ENCODE peak calls at places on chromosomes 7 and 10, in five cellular contexts. Y, E, U, Q and M are unnamed samples.

GRCh38 chr7:155205368-155206285 is 92.1 kb upstream of the INSIG1 start:
- DNase-seq in Y (peak; percentile 93), E (peak; percentile 98), U (peak; percentile 89), Q (peak; percentile 82), M (peak; percentile 97)

GRCh38 chr7:30688718-30689221 is 6.5 kb upstream of the CRHR2 start:
- DNase-seq in Y (no peak), E (no peak), U (no peak), Q (peak; percentile 14), M (no peak)

GRCh38 chr10:29949411-29950011 is 109.9 kb downstream of the JCAD start:
- DNase-seq in Y (no peak), E (no peak), U (no peak), Q (no peak), M (no peak)

GRCh38 chr7:26457702-26458327 is 166.2 kb downstream of the SNX10 start:
- DNase-seq in Y (no peak), E (no peak), U (no peak), Q (no peak), M (no peak)

GRCh38 chr7:135217645-135218509 is 6.6 kb upstream of the WDR91 start:
- DNase-seq in Y (no peak), E (no peak), U (no peak), Q (no peak), M (no peak)

GRCh38 chr10:127458171-127458810 is 90.8 kb upstream of the NPS start:
- DNase-seq in Y (no peak), E (no peak), U (no peak), Q (no peak), M (no peak)

GRCh38 chr10:93030409-93030808 is 30.2 kb upstream of the CYP26C1 start:
- DNase-seq in Y (no peak), E (no peak), U (no peak), Q (no peak), M (no peak)

GRCh38 chr10:101030492-101031127 is 319 bp downstream of the PDZD7 start:
- DNase-seq in Y (no peak), E (no peak), U (no peak), Q (no peak), M (no peak)

GRCh38 chr10:126109893-126110292 is 213.5 kb downstream of the FANK1 start:
- DNase-seq in Y (no peak), E (no peak), U (no peak), Q (no peak), M (no peak)

GRCh38 chr7:46996972-46997371 is 584.9 kb downstream of the TNS3 start:
- DNase-seq in Y (peak; percentile 44), E (no peak), U (no peak), Q (no peak), M (no peak)

GRCh38 chr7:6510476-6511133 is 40.7 kb downstream of the GRID2IP start:
- DNase-seq in Y (no peak), E (no peak), U (no peak), Q (no peak), M (no peak)

GRCh38 chr10:124906551-124907001 is 35.3 kb upstream of the ZRANB1 start:
- DNase-seq in Y (no peak), E (no peak), U (peak; percentile 31), Q (no peak), M (no peak)

GRCh38 chr7:105222953-105223352 is 165.8 kb downstream of the SRPK2 start:
- DNase-seq in Y (no peak), E (no peak), U (no peak), Q (no peak), M (no peak)

GRCh38 chr7:4683884-4684565 is 1.9 kb downstream of the FOXK1 start:
- DNase-seq in Y (peak; percentile 82), E (peak; percentile 60), U (peak; percentile 58), Q (peak; percentile 63), M (peak; percentile 57)

GRCh38 chr10:6250745-6251144 is 48.0 kb downstream of the PFKFB3 start:
- DNase-seq in Y (no peak), E (no peak), U (no peak), Q (no peak), M (no peak)

GRCh38 chr10:42930516-42931205 is 146.2 kb upstream of the RET start:
- DNase-seq in Y (peak; percentile 23), E (no peak), U (no peak), Q (no peak), M (no peak)

GRCh38 chr7:64881461-64882287 is 21.4 kb upstream of the ZNF273 start:
- DNase-seq in Y (peak; percentile 39), E (no peak), U (no peak), Q (no peak), M (no peak)

GRCh38 chr10:16592327-16592854 is 70.7 kb upstream of the C1QL3 start:
- DNase-seq in Y (no peak), E (no peak), U (no peak), Q (no peak), M (no peak)

GRCh38 chr7:64872809-64873500 is 30.1 kb upstream of the ZNF273 start:
- DNase-seq in Y (no peak), E (no peak), U (no peak), Q (no peak), M (no peak)

GRCh38 chr7:29360633-29361625 is 166.4 kb downstream of the CHN2 start:
- DNase-seq in Y (no peak), E (no peak), U (no peak), Q (no peak), M (no peak)

GRCh38 chr7:77549103-77549870 is 12.2 kb downstream of the PTPN12 start:
- DNase-seq in Y (no peak), E (no peak), U (no peak), Q (no peak), M (no peak)

GRCh38 chr10:16742165-16742960 is 74.9 kb downstream of the RSU1 start:
- DNase-seq in Y (no peak), E (no peak), U (no peak), Q (no peak), M (no peak)

GRCh38 chr10:64635906-64636305 is 1114.7 kb downstream of the REEP3 start:
- DNase-seq in Y (no peak), E (no peak), U (no peak), Q (no peak), M (no peak)

GRCh38 chr10:75260990-75261389 is 25.2 kb upstream of the COMTD1 start:
- DNase-seq in Y (no peak), E (no peak), U (no peak), Q (no peak), M (no peak)

GRCh38 chr7:120185940-120186682 is 86.9 kb upstream of the KCND2 start:
- DNase-seq in Y (no peak), E (no peak), U (no peak), Q (no peak), M (no peak)

GRCh38 chr10:36779238-36779846 is 346.1 kb upstream of the ANKRD30A start:
- DNase-seq in Y (no peak), E (no peak), U (no peak), Q (peak; percentile 11), M (peak; percentile 68)

GRCh38 chr10:29896053-29896452 is 163.3 kb downstream of the JCAD start:
- DNase-seq in Y (no peak), E (no peak), U (no peak), Q (no peak), M (no peak)

GRCh38 chr10:114271779-114272167 is 32.7 kb downstream of the VWA2 start:
- DNase-seq in Y (no peak), E (no peak), U (peak; percentile 44), Q (no peak), M (no peak)
- H3K27ac ChIP-seq in Y (no peak overlapping the region), E (no peak overlapping the region), U (peak overlapping the region; percentile 57), Q (peak overlapping the region; percentile 43), M (no peak overlapping the region)

GRCh38 chr7:124737760-124738159 is 27.8 kb downstream of the GPR37 start:
- DNase-seq in Y (no peak), E (no peak), U (no peak), Q (no peak), M (no peak)

DNA sequence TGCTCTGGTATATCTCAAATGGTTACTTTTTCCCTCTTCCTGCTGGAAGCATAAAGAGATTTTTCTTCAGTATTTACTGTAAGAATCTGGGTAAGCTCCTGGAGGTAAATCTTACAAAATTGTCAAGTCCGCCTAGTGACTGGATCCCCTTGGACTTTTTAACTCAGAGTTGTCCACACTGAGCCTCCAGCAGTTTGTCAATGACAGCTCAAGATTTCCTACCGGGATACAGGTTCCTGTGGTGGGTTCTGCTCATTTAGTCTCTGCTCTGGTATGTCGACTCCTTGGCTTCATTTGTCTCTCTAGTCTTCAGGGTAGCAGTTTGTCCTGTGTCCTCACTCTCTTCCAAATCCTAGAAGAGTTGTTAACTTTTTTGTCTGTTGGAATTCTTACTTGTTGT is 27.0 kb downstream of the GPR37 start:
- DNase-seq in Y (no peak), E (no peak), U (no peak), Q (no peak), M (no peak)
- H3K27ac ChIP-seq in Y (no peak overlapping the region), E (no peak overlapping the region), U (no peak overlapping the region), Q (no peak overlapping the region), M (no peak overlapping the region)

DNA sequence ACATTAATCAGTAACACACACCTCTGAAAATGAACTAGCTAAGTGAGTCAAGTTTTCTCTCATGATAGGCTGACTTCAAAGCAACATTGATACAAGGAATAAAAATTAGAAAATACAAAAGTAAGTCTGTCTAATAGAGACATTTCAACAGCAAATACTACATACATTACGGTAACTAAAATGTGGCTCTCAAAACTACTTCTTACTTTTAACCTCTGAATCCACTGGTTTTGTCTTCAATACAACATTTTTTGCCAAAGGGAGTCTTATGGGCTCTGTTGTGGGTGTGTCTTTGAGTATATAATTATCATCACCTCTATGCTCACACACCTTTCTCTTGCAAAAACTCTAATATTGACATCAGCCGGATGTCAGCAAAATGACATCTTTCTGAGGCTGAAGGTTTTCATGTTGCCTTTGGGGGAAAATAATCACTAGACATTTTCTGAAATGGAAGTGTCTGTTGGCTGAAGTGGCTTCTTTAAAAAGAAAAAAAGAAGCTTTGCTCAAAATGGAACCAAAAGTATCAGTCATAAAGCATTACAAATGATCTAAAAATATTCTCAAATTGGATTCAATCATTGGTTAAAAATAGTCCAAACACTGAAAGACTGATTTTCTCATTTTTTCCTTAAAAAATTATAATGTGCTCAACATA is 41.8 kb upstream of the FAM133B start:
- DNase-seq in Y (no peak), E (peak; percentile 64), U (no peak), Q (no peak), M (no peak)
- H3K27ac ChIP-seq in Y (no peak overlapping the region), E (no peak overlapping the region), U (no peak overlapping the region), Q (peak overlapping the region; percentile 73), M (no peak overlapping the region)

GRCh38 chr10:115795964-115796363 is 477.0 kb downstream of the GFRA1 start:
- DNase-seq in Y (no peak), E (no peak), U (no peak), Q (no peak), M (no peak)
- H3K27ac ChIP-seq in Y (no peak overlapping the region), E (no peak overlapping the region), U (no peak overlapping the region), Q (no peak overlapping the region), M (no peak overlapping the region)

DNA sequence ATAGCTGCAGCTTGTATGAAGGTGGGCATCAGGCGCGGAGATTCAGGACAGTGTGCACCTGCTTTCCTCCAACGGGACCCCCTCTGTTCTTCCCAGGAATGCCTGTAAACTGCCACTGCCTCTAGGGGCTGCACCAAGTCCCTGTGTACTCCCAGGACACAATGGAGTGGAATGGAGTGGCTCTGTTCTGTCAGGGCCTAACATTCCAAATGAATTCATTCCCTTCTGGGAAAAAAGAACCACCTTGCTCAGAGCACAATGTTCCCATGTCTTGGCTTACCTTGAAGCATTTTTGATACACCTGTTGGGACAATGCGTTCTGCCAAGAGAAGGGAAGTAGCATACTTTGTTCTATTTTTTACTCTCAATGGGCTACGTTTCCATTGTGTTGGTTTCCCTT is 339.4 kb downstream of the FRMD4A start:
- DNase-seq in Y (no peak), E (no peak), U (no peak), Q (no peak), M (no peak)
- H3K27ac ChIP-seq in Y (peak overlapping the region; percentile 65), E (no peak overlapping the region), U (no peak overlapping the region), Q (peak overlapping the region; percentile 43), M (no peak overlapping the region)

GRCh38 chr7:70570029-70570428 is 561.9 kb upstream of the GALNT17 start:
- DNase-seq in Y (no peak), E (no peak), U (no peak), Q (no peak), M (no peak)
- H3K27ac ChIP-seq in Y (peak overlapping the region; percentile 23), E (no peak overlapping the region), U (peak overlapping the region; percentile 88), Q (no peak overlapping the region), M (no peak overlapping the region)

GRCh38 chr10:19658622-19659233 is 157.5 kb upstream of the PLXDC2 start:
- DNase-seq in Y (no peak), E (no peak), U (no peak), Q (no peak), M (no peak)
- H3K27ac ChIP-seq in Y (no peak overlapping the region), E (no peak overlapping the region), U (no peak overlapping the region), Q (no peak overlapping the region), M (no peak overlapping the region)